ENCODE peak calls at places on chromosome 11, in nine cellular contexts. B, Q, A, Z, J, U, T, W and M are unnamed samples. For H3K36me3, the result is how much of the 10 kb centered on the place peaks cover.

GRCh38 chr11:14015711-14016110 is 53.2 kb downstream of the SPON1 start:
- DNase-seq in B (no peak), Q (no peak), A (peak), Z (no peak), J (peak), U (no peak), T (no peak), W (no peak), M (no peak)

GRCh38 chr11:119709638-119710346 is 19.2 kb downstream of the NECTIN1 start:
- DNase-seq in B (peak), Q (no peak), A (peak), Z (peak), J (no peak), U (no peak), T (no peak), W (no peak), M (no peak)

GRCh38 chr11:125451400-125452124 is 44.5 kb downstream of the FEZ1 start:
- DNase-seq in B (peak), Q (peak), A (peak), Z (no peak), J (peak), U (no peak), T (no peak), W (peak), M (peak)

GRCh38 chr11:128627666-128628342 is 40.4 kb upstream of the ETS1 start:
- DNase-seq in B (no peak), Q (no peak), A (no peak), Z (no peak), J (no peak), U (no peak), T (no peak), W (no peak), M (no peak)

GRCh38 chr11:32154275-32154674 is 63.4 kb downstream of the RCN1 start:
- DNase-seq in B (no peak), Q (no peak), A (peak), Z (no peak), J (no peak), U (no peak), T (no peak), W (no peak), M (no peak)

GRCh38 chr11:114075891-114076441 is 16.5 kb downstream of the ZBTB16 start:
- DNase-seq in B (peak), Q (no peak), A (peak), Z (no peak), J (no peak), U (peak), T (no peak), W (no peak), M (no peak)

GRCh38 chr11:126284829-126285228 is 1.9 kb downstream of the TIRAP start:
- DNase-seq in B (peak), Q (no peak), A (peak), Z (no peak), J (peak), U (peak), T (no peak), W (peak), M (no peak)

GRCh38 chr11:73415854-73416615 is 39.8 kb downstream of the RELT start:
- DNase-seq in B (no peak), Q (no peak), A (peak), Z (no peak), J (no peak), U (no peak), T (no peak), W (no peak), M (no peak)

GRCh38 chr11:86692317-86692716 is 19.9 kb upstream of the ME3 start:
- DNase-seq in B (no peak), Q (no peak), A (peak), Z (no peak), J (no peak), U (no peak), T (no peak), W (no peak), M (no peak)

GRCh38 chr11:907668-908067 is 2.9 kb downstream of the CHID1 start:
- DNase-seq in B (no peak), Q (no peak), A (no peak), Z (no peak), J (no peak), U (peak), T (no peak), W (no peak), M (no peak)

GRCh38 chr11:126163074-126163700 is 48.3 kb downstream of the RPUSD4 start:
- DNase-seq in B (no peak), Q (no peak), A (peak), Z (peak), J (no peak), U (peak), T (peak), W (no peak), M (no peak)

GRCh38 chr11:117189191-117189940 is 9.8 kb upstream of the TAGLN start:
- DNase-seq in B (no peak), Q (no peak), A (no peak), Z (peak), J (no peak), U (peak), T (peak), W (peak), M (peak)

GRCh38 chr11:61958590-61958989 is 8.4 kb downstream of the BEST1 start:
- DNase-seq in B (no peak), Q (no peak), A (no peak), Z (no peak), J (no peak), U (no peak), T (no peak), W (no peak), M (no peak)

GRCh38 chr11:9210224-9210921 is 54.8 kb downstream of the DENND5A start:
- DNase-seq in B (no peak), Q (no peak), A (no peak), Z (no peak), J (no peak), U (no peak), T (no peak), W (no peak), M (no peak)

GRCh38 chr11:119696378-119697157 is 32.4 kb downstream of the NECTIN1 start:
- DNase-seq in B (no peak), Q (no peak), A (no peak), Z (no peak), J (no peak), U (no peak), T (no peak), W (no peak), M (no peak)

GRCh38 chr11:105823495-105824033 is 198.5 kb downstream of the MSANTD4 start:
- DNase-seq in B (no peak), Q (no peak), A (no peak), Z (no peak), J (no peak), U (no peak), T (no peak), W (no peak), M (no peak)

GRCh38 chr11:128238521-128239222 is 348.7 kb downstream of the ETS1 start:
- DNase-seq in B (no peak), Q (no peak), A (no peak), Z (no peak), J (no peak), U (no peak), T (no peak), W (no peak), M (no peak)

GRCh38 chr11:68914761-68915160 is 11.1 kb downstream of the IGHMBP2 start:
- DNase-seq in B (no peak), Q (no peak), A (no peak), Z (peak), J (no peak), U (peak), T (no peak), W (no peak), M (peak)

GRCh38 chr11:15038963-15039362 is 34.4 kb upstream of the CALCB start:
- DNase-seq in B (no peak), Q (no peak), A (peak), Z (no peak), J (no peak), U (no peak), T (no peak), W (no peak), M (no peak)

GRCh38 chr11:125345706-125346561 is 150.1 kb downstream of the FEZ1 start:
- DNase-seq in B (peak), Q (peak), A (peak), Z (peak), J (peak), U (peak), T (peak), W (peak), M (peak)

GRCh38 chr11:7143908-7144307 is 55.1 kb downstream of the RBMXL2 start:
- DNase-seq in B (no peak), Q (no peak), A (peak), Z (no peak), J (no peak), U (no peak), T (no peak), W (no peak), M (no peak)

GRCh38 chr11:120526241-120526640 is 14.7 kb downstream of the GRIK4 start:
- DNase-seq in B (no peak), Q (no peak), A (no peak), Z (peak), J (no peak), U (no peak), T (peak), W (no peak), M (peak)

GRCh38 chr11:79940976-79941735 is 500.3 kb upstream of the TENM4 start:
- DNase-seq in B (no peak), Q (no peak), A (peak), Z (no peak), J (no peak), U (no peak), T (no peak), W (no peak), M (no peak)

GRCh38 chr11:110434952-110435779 is 5.4 kb downstream of the FDX1 start:
- DNase-seq in B (no peak), Q (no peak), A (no peak), Z (no peak), J (peak), U (no peak), T (no peak), W (peak), M (no peak)

GRCh38 chr11:11786771-11787170 is 55.0 kb upstream of the USP47 start:
- DNase-seq in B (no peak), Q (no peak), A (peak), Z (no peak), J (no peak), U (no peak), T (no peak), W (no peak), M (no peak)

GRCh38 chr11:3929232-3929631 is 73.8 kb downstream of the STIM1 start:
- DNase-seq in B (no peak), Q (no peak), A (peak), Z (no peak), J (peak), U (no peak), T (no peak), W (no peak), M (no peak)

GRCh38 chr11:105220175-105220574 is 80.6 kb upstream of the CARD18 start:
- DNase-seq in B (no peak), Q (no peak), A (no peak), Z (no peak), J (no peak), U (peak), T (no peak), W (no peak), M (no peak)

GRCh38 chr11:108958446-108959123 is 293.7 kb downstream of the DDX10 start:
- DNase-seq in B (no peak), Q (no peak), A (peak), Z (no peak), J (no peak), U (peak), T (no peak), W (no peak), M (no peak)

GRCh38 chr11:3147257-3147619 is 17.9 kb downstream of the OSBPL5 start:
- DNase-seq in B (peak), Q (peak), A (no peak), Z (no peak), J (no peak), U (peak), T (no peak), W (no peak), M (peak)

GRCh38 chr11:61477734-61478148 is 30.8 kb upstream of the LRRC10B start:
- DNase-seq in B (peak), Q (peak), A (no peak), Z (peak), J (peak), U (peak), T (no peak), W (peak), M (no peak)

GRCh38 chr11:68116126-68116525 is 5.1 kb downstream of the CHKA start:
- DNase-seq in B (no peak), Q (no peak), A (no peak), Z (no peak), J (no peak), U (no peak), T (no peak), W (no peak), M (no peak)

GRCh38 chr11:61494341-61495038 is 14.1 kb upstream of the LRRC10B start:
- DNase-seq in B (peak), Q (no peak), A (no peak), Z (no peak), J (no peak), U (peak), T (no peak), W (no peak), M (no peak)

GRCh38 chr11:102289510-102290078 is 27.7 kb upstream of the BIRC3 start:
- DNase-seq in B (no peak), Q (no peak), A (no peak), Z (no peak), J (no peak), U (no peak), T (no peak), W (no peak), M (no peak)

DNA sequence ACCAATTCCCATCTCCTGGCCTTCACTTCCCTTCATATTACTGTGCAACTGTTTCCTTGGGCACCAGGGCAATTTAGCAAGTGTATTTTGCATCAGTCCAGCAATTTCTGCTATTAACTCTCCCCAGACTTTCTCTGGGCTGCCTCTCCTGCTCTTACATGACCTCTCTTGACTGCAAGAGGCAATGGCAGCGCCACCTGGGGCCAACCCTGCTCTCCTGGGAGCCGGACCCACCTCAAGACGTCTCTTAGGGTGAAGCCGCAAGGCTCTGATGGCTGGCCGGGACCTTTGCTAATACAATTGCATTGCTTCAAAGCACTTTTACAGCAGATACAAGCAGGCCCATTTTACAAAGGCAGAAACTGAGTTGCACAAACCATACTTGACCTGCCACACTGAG is 360.2 kb downstream of the CADM1 start:
- DNase-seq in B (no peak), Q (no peak), A (no peak), Z (no peak), J (no peak), U (no peak), T (no peak), W (no peak), M (peak)
- TF ChIP-seq CTCF in B (no peak), Q (no peak), A (no peak), Z (no peak), J (no peak), U (no peak), T (no peak), W (no peak), M (no peak)

DNA sequence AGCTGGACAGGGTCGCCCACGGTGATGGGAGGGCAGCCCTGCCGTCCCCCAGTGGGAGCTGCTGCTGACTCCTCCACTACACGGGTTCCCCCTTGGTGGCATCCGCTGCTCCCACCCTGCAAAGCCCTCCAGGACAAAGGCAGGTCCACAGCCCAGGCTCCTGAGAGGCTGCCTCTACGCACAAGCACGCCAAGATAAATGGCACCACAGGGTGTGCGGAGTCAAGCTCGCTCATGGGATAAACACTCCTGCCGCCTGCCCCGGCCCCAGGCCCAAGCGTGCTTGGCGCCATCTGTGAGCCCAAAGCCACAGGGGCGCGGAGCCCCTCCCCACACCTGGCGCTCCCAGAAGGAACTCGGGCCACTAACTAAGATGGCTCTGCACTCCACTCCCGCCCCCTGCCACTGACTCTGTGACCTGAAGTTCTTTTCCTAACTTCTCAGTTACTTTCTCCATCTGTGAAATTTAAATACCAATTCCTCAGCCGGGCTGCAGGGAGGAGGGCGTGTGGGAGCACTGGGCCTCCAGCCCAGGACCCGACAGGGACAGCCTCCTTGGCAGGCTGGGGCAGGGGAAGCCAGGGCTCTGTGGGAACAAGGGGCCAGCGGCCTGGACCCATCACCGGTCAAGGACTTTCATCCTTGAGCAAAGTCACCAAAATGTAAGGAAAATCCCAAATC is 14.9 kb downstream of the EHD1 start:
- DNase-seq in B (no peak), Q (peak), A (no peak), Z (peak), J (no peak), U (peak), T (peak), W (no peak), M (peak)
- H3K4me3 ChIP-seq in B (peak), Q (peak), A (no peak), Z (peak), J (no peak), U (peak), T (no peak), W (no peak), M (no peak)

GRCh38 chr11:58608331-58608730 is 14.1 kb upstream of the CNTF start:
- DNase-seq in B (no peak), Q (no peak), A (no peak), Z (no peak), J (no peak), U (no peak), T (no peak), W (no peak), M (no peak)

GRCh38 chr11:58613228-58613627 is 9.2 kb upstream of the CNTF start:
- DNase-seq in B (no peak), Q (no peak), A (no peak), Z (no peak), J (no peak), U (no peak), T (no peak), W (no peak), M (no peak)

GRCh38 chr11:58615556-58615955 is 6.9 kb upstream of the CNTF start:
- DNase-seq in B (no peak), Q (no peak), A (no peak), Z (no peak), J (no peak), U (no peak), T (no peak), W (no peak), M (no peak)

GRCh38 chr11:58606930-58607714 is 15.3 kb upstream of the CNTF start:
- DNase-seq in B (no peak), Q (no peak), A (no peak), Z (no peak), J (no peak), U (no peak), T (no peak), W (no peak), M (no peak)

DNA sequence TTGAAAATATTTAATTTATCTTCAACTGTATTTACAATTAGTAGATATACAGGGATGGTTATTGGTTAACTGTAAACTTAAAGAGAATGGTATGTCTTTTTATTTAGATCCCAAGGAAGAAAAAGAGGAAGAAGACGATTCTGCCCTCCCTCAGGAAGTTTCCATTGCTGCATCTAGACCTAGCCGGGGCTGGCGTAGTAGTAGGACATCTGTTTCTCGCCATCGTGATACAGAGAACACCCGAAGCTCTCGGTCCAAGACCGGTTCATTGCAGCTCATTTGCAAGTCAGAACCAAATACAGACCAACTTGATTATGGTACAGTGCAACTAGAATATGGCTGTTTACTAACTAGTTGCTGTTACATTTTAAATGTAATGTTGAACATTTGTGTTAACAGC is 12.7 kb upstream of the CNTF start:
- DNase-seq in B (no peak), Q (no peak), A (no peak), Z (no peak), J (no peak), U (no peak), T (no peak), W (no peak), M (no peak)
- H3K36me3 ChIP-seq in B (under half), Q (under half), A (under half), Z (half or more), J (under half), U (half or more), T (under half), W (under half), M (under half)

GRCh38 chr11:45660717-45661416 is 4.6 kb downstream of the CHST1 start:
- DNase-seq in B (no peak), Q (no peak), A (no peak), Z (peak), J (no peak), U (peak), T (peak), W (no peak), M (no peak)

GRCh38 chr11:45659818-45660160 is 5.6 kb downstream of the CHST1 start:
- DNase-seq in B (no peak), Q (no peak), A (no peak), Z (no peak), J (no peak), U (peak), T (peak), W (no peak), M (no peak)

GRCh38 chr11:45657496-45658260 is 7.7 kb downstream of the CHST1 start:
- DNase-seq in B (no peak), Q (no peak), A (no peak), Z (no peak), J (no peak), U (peak), T (peak), W (no peak), M (no peak)

GRCh38 chr11:45659031-45659817 is 6.2 kb downstream of the CHST1 start:
- DNase-seq in B (no peak), Q (no peak), A (no peak), Z (peak), J (no peak), U (peak), T (peak), W (no peak), M (no peak)

DNA sequence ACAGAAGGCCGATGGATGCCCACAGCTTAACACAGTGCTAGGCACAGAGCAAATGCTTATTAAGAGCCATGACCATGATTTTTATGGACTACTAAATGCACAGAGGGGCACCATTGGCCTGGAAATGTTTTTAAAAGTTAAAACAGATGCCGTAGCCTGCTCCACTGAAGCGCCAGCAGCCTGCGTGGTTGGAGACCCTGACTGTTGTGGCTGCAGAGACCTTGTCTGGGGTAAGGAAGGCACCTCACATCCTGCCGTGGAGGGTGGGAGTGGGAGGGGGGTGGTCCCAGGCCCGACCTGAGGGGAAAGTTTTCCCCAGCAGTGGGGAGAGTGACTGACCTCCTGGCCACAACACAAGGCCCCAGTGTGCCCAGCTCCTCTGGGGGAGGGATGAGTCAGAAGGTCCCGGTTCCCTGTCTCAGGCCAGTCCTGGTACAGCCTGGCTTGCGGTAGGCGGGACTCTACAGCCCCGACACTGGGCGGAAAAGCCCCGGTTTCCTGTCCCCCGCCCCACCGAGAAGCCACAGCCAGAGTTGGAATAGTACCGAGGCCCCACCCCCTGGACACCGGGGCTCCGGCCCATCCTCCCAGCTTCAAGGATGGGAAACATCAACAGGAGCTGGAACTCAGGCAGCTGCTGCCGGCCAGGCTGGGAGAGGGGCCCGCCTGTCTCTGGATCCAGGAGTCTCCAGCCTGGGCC is 7.0 kb downstream of the CHST1 start:
- DNase-seq in B (peak), Q (peak), A (peak), Z (peak), J (peak), U (peak), T (peak), W (peak), M (peak)
- TF ChIP-seq CTCF in B (no peak), Q (no peak), A (no peak), Z (no peak), J (no peak), U (no peak), T (no peak), W (no peak), M (no peak)